ENCODE peak calls at places on chromosomes 12 and 14, in five cellular contexts. T is CD8-positive, alpha-beta T cell; L is progenitor cell of endocrine pancreas; E is fibroblast of villous mesenchyme; X is mucosa of descending colon. N is an unnamed sample.

GRCh38 chr12:68577949-68578348 is 32.8 kb upstream of the RAP1B start:
- DNase-seq in T (no peak), L (no peak), E (no peak), X (no peak), N (no peak)

GRCh38 chr12:57755454-57756372 is 810 bp downstream of the MARCHF9 start:
- DNase-seq in T (peak; percentile 53), L (no peak), E (no peak), X (peak; percentile 82), N (no peak)

GRCh38 chr12:75656650-75657049 is 145.2 kb upstream of the KRR1 start:
- DNase-seq in T (no peak), L (no peak), E (peak; percentile 36), X (no peak), N (no peak)

GRCh38 chr14:55297611-55298323 is 26.5 kb downstream of the FBXO34 start:
- DNase-seq in T (no peak), L (no peak), E (no peak), X (no peak), N (peak; percentile 44)

GRCh38 chr12:28219827-28220226 is 29.6 kb downstream of the CCDC91 start:
- DNase-seq in T (no peak), L (no peak), E (no peak), X (no peak), N (no peak)

GRCh38 chr12:98485792-98486347 is 29.5 kb upstream of the TMPO start:
- DNase-seq in T (no peak), L (no peak), E (no peak), X (no peak), N (no peak)

GRCh38 chr12:130879212-130879686 is 7.4 kb downstream of the RAN start:
- DNase-seq in T (no peak), L (no peak), E (no peak), X (no peak), N (peak; percentile 83)

GRCh38 chr12:121610239-121611149 is 15.8 kb upstream of the ORAI1 start:
- DNase-seq in T (no peak), L (no peak), E (peak; percentile 96), X (no peak), N (no peak)

GRCh38 chr12:120162763-120163162 is 31.8 kb downstream of the GCN1 start:
- DNase-seq in T (no peak), L (no peak), E (no peak), X (no peak), N (no peak)

GRCh38 chr12:69330475-69331473 is 17.4 kb upstream of the LYZ start:
- DNase-seq in T (peak; percentile 59), L (no peak), E (peak; percentile 7), X (peak; percentile 78), N (peak; percentile 31)

GRCh38 chr12:6540181-6540877 is 6.0 kb downstream of the GAPDH start:
- DNase-seq in T (peak; percentile 38), L (no peak), E (peak; percentile 96), X (peak; percentile 97), N (peak; percentile 66)

GRCh38 chr14:91344107-91344506 is 73.5 kb downstream of the CCDC88C start:
- DNase-seq in T (no peak), L (no peak), E (no peak), X (no peak), N (no peak)

GRCh38 chr14:91342243-91342760 is 75.3 kb downstream of the CCDC88C start:
- DNase-seq in T (no peak), L (no peak), E (no peak), X (no peak), N (no peak)

GRCh38 chr14:91339606-91340369 is 77.8 kb downstream of the CCDC88C start:
- DNase-seq in T (no peak), L (no peak), E (no peak), X (no peak), N (no peak)

GRCh38 chr14:91341331-91342242 is 76.0 kb downstream of the CCDC88C start:
- DNase-seq in T (no peak), L (no peak), E (no peak), X (no peak), N (no peak)

GRCh38 chr14:91343051-91343450 is 74.6 kb downstream of the CCDC88C start:
- DNase-seq in T (no peak), L (no peak), E (no peak), X (no peak), N (no peak)
- TF ChIP-seq CTCF in T (no peak), L (no peak), E (no peak), X (no peak), N (no peak)

GRCh38 chr12:114119316-114119715 is 153.2 kb upstream of the RBM19 start:
- DNase-seq in T (no peak), L (no peak), E (no peak), X (no peak), N (no peak)

GRCh38 chr12:114123108-114123507 is 157.0 kb upstream of the RBM19 start:
- DNase-seq in T (no peak), L (no peak), E (no peak), X (no peak), N (no peak)
- TF ChIP-seq CTCF in T (no peak), L (no peak), E (no peak), X (no peak), N (no peak)

GRCh38 chr12:24062642-24063245 is 113.3 kb upstream of the SOX5 start:
- DNase-seq in T (no peak), L (no peak), E (peak; percentile 36), X (no peak), N (no peak)
- TF ChIP-seq CTCF in T (no peak), L (no peak), E (no peak), X (no peak), N (no peak)

DNA sequence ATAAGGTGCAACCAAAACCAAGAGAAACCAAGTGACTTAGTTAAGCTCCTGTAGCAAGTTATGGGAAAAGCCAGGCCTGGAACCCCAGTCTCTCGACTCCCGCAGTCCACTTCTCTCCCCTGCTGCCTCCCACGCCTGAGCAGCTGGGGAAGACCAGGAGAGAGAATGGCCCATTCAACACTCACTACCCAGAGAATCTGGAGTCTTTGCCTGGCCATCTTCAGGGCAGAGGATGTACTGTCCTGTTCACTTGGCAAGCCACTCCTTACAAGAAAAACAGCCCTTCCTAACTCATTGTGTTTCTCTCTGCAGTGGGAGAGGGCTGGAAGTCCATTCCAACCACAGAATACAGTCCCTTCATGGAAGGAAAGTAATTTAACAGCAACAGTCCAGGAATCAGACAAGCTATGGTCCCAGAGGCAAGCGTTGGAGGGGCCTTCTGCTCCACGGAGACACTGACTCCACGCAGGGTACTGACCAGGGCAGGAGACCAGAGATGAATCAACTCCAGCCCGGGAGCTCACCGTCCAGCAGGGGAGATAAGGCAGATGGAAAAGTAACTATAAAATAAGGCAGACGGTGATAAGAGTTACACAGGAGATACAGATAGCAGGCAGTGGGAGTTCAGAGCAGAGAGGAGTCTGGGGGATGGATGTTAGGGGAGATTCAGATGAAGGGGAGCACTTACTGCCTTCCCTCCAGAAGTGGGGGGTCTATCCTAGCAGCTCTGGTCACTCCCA is 1.6 kb downstream of the PITPNM2 start:
- DNase-seq in T (no peak), L (no peak), E (peak; percentile 44), X (no peak), N (no peak)
- TF ChIP-seq CTCF in T (no peak), L (no peak), E (no peak), X (no peak), N (no peak)

DNA sequence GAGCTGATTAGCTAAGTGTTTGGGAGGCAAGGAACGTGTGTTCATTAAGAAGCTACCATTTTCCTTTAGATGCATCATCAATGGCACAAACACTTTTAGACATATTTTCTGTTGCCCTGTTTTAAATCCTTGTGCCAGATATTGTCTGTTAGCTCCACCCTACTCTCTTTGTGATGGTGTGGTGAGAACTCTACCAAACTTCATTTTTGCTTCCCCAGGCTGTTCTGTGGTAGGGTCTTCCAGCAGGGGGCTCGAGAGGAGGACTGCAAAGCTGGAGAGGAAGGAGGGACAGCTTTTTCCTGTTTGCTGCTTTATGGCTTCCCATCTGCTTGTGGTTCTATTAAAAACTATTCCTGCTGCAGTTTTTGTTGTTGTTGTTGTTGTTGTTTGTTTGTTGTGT is 23.8 kb upstream of the STRAP start:
- DNase-seq in T (no peak), L (no peak), E (no peak), X (no peak), N (no peak)
- TF ChIP-seq CTCF in T (no peak), L (peak; percentile 42), E (peak; percentile 24), X (no peak), N (no peak)

GRCh38 chr14:103984196-103984595 is 41.9 kb upstream of the RD3L start:
- DNase-seq in T (no peak), L (no peak), E (no peak), X (no peak), N (no peak)
- TF ChIP-seq CTCF in T (no peak), L (no peak), E (no peak), X (no peak), N (no peak)

GRCh38 chr14:26252176-26252575 is 345.7 kb downstream of the NOVA1 start:
- DNase-seq in T (no peak), L (no peak), E (no peak), X (no peak), N (no peak)

DNA sequence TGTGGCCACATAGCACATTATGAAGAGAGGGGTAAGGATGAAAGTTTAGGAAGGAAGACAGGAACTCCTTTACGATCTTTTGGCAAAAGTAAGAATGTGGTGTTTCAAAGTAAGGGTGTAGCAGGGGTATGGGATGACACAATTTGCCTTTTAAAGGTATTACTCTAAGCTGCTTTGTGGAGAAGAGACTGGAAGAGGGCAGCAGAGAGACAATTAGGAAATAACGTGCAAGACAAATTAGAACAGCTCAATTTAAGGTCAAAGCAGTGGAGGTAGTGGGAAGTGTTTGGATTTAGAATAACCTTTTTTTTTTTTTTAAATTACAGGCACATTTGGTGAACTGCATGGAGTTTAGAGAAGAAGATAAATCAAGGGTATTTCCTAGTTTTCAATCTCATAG is 342.6 kb downstream of the NOVA1 start:
- DNase-seq in T (no peak), L (no peak), E (peak; percentile 37), X (no peak), N (no peak)
- TF ChIP-seq CTCF in T (no peak), L (no peak), E (peak; percentile 42), X (no peak), N (no peak)

GRCh38 chr12:11228268-11228879 is 41.1 kb downstream of the PRB3 start:
- DNase-seq in T (no peak), L (peak; percentile 57), E (peak; percentile 41), X (peak; percentile 32), N (peak; percentile 24)
- TF ChIP-seq CTCF in T (no peak), L (peak; percentile 97), E (peak; percentile 72), X (peak; percentile 20), N (peak; percentile 72)

GRCh38 chr12:90954428-90954827 is 548 bp downstream of the CCER1 start:
- DNase-seq in T (no peak), L (no peak), E (no peak), X (no peak), N (no peak)

GRCh38 chr12:90954921-90955320 is at the start of gene CCER1:
- DNase-seq in T (no peak), L (no peak), E (no peak), X (no peak), N (no peak)

GRCh38 chr12:90958995-90959394 is 4.0 kb upstream of the CCER1 start:
- DNase-seq in T (no peak), L (no peak), E (peak; percentile 48), X (no peak), N (no peak)

GRCh38 chr12:90951418-90952110 is 3.4 kb downstream of the CCER1 start:
- DNase-seq in T (no peak), L (no peak), E (no peak), X (no peak), N (no peak)

DNA sequence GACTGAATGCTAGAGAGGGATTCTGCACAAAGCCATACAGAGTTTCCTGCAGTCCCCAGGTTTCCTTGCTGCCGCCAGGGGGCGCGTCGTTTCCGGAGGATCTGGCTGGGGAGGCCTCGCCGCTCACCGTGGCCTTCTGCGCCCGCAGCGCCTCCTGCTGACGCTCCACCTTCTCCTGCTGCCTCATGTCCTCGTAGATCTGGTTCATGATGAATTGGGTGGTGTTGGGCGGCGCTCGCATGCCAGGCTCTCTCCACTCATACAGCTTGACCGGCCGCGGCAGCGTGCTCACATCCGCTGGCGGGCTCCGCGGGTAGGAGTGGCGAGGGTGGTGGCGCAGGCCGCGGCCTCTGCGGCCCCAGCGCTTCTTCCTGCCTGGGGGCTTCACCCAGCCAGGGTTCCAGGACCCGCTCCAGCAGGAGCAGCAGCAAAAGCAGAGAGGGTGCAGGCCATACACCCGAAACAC is 987 bp downstream of the CCER1 start:
- DNase-seq in T (no peak), L (no peak), E (no peak), X (no peak), N (no peak)
- TF ChIP-seq CTCF in T (no peak), L (peak; percentile 50), E (peak; percentile 31), X (no peak), N (peak; percentile 17)

N was measured in GM10248.